ENCODE peak calls at places on chromosomes 16 and 17, in ten cellular contexts. A is A172, C is NCI-H748 treated with DMSO at 0.1 percent for 48 hours, B is left ventricle myocardium inferior, Z is choroid plexus epithelial cell, R is mesenchymal stem cell, H is T-helper 2 cell, I is C1 segment of cervical spinal cord, F is cardiac muscle cell, X is AG09309. U is an unnamed sample.

GRCh38 chr16:67954421-67955196 is 10.7 kb upstream of the LCAT start:
- DNase-seq in H (no peak), F (no peak), A (no peak), B (no peak), I (no peak), C (no peak), R (no peak), X (no peak), Z (no peak), U (no peak)

GRCh38 chr17:17300624-17301568 is 2.3 kb upstream of the NT5M start:
- DNase-seq in A (no peak), F (peak), Z (peak), X (no peak), C (no peak), B (peak), H (no peak), R (peak), I (peak), U (no peak)

GRCh38 chr17:50180593-50180992 is 14.8 kb downstream of the SGCA start:
- DNase-seq in Z (no peak), B (no peak), C (no peak), F (no peak), X (no peak), H (no peak), A (no peak), R (no peak), I (no peak), U (no peak)

GRCh38 chr16:30934827-30935557 is 11.6 kb downstream of the FBXL19 start:
- DNase-seq in Z (peak), C (peak), A (peak), H (no peak), R (peak), X (no peak), I (peak), F (peak), B (no peak), U (no peak)

GRCh38 chr16:66561381-66562080 is 4.7 kb upstream of the CMTM1 start:
- DNase-seq in Z (no peak), X (no peak), I (no peak), A (no peak), R (no peak), C (no peak), F (no peak), H (no peak), B (no peak), U (no peak)

GRCh38 chr17:61678339-61678738 is 87.3 kb upstream of the NACA2 start:
- DNase-seq in X (no peak), H (no peak), F (no peak), C (peak), A (no peak), B (no peak), R (no peak), Z (no peak), I (no peak), U (no peak)

GRCh38 chr17:3558603-3559269 is 1.1 kb upstream of the TRPV3 start:
- DNase-seq in H (peak), F (peak), B (no peak), C (no peak), X (no peak), Z (peak), R (peak), A (peak), I (no peak), U (no peak)

GRCh38 chr16:67652578-67653130 is 7.4 kb downstream of the ACD start:
- DNase-seq in R (no peak), Z (no peak), F (peak), A (peak), I (no peak), X (no peak), B (no peak), H (no peak), C (no peak), U (no peak)

GRCh38 chr17:80219777-80220708 is at the start of the genes SGSH and SLC26A11:
- DNase-seq in C (no peak), R (peak), X (no peak), A (peak), F (peak), B (peak), H (peak), I (peak), Z (peak), U (peak)

GRCh38 chr16:24409045-24409444 is 130.3 kb upstream of the RBBP6 start:
- DNase-seq in Z (no peak), H (no peak), F (no peak), B (no peak), A (peak), X (no peak), I (no peak), C (no peak), R (no peak), U (no peak)

GRCh38 chr17:6996256-6997111 is 635 bp downstream of the ALOX12 start:
- DNase-seq in C (no peak), R (no peak), H (no peak), F (no peak), A (no peak), B (no peak), I (no peak), Z (no peak), X (no peak), U (no peak)

GRCh38 chr17:35147313-35147982 is at the start of gene UNC45B:
- DNase-seq in F (no peak), H (no peak), I (no peak), Z (no peak), X (no peak), R (no peak), B (peak), C (no peak), A (no peak), U (no peak)